ENCODE peak calls at places on chromosomes 6 and 20, in eight cellular contexts. I is fibroblast of lung; M is colonic mucosa; H is left ventricle myocardium inferior; J is neural progenitor cell; Z is IMR-90; W is ovary; U is CD4-positive, alpha-beta memory T cell. X is an unnamed sample. For H3K36me3, the result is how much of the 10 kb centered on the place peaks cover.

GRCh38 chr6:5205877-5206840 is 54.6 kb downstream of the LYRM4 start:
- DNase-seq in W (peak), I (peak), U (no peak), H (peak), Z (peak), M (peak), J (no peak), X (peak)

GRCh38 chr20:33689973-33690372 is 3.8 kb upstream of the E2F1 start:
- DNase-seq in J (no peak), M (no peak), U (peak), I (peak), Z (peak), H (no peak), W (peak), X (no peak)

GRCh38 chr6:113578691-113579090 is 278.5 kb upstream of the MARCKS start:
- DNase-seq in W (no peak), I (no peak), M (no peak), U (no peak), J (no peak), H (no peak), Z (no peak), X (no peak)

GRCh38 chr20:54469293-54469692 is 6.1 kb upstream of the DOK5 start:
- DNase-seq in H (no peak), I (no peak), M (no peak), Z (no peak), U (no peak), J (peak), W (no peak), X (no peak)

GRCh38 chr6:167200806-167201205 is 43.0 kb upstream of the GPR31 start:
- DNase-seq in U (no peak), H (no peak), Z (no peak), J (no peak), M (no peak), W (no peak), I (no peak), X (no peak)

GRCh38 chr6:150887978-150888563 is 22.6 kb downstream of the MTHFD1L start:
- DNase-seq in I (no peak), M (no peak), W (no peak), U (no peak), H (no peak), Z (no peak), J (no peak), X (no peak)

GRCh38 chr6:163302747-163303146 is 111.8 kb upstream of the QKI start:
- DNase-seq in U (no peak), M (no peak), I (no peak), J (no peak), W (no peak), H (no peak), Z (no peak), X (no peak)

GRCh38 chr20:50558483-50558925 is 48.3 kb downstream of the PTPN1 start:
- DNase-seq in W (no peak), I (peak), J (no peak), Z (peak), M (no peak), U (no peak), H (no peak), X (no peak)

GRCh38 chr6:47407295-47408281 is 70.0 kb upstream of the CD2AP start:
- DNase-seq in U (no peak), M (no peak), J (no peak), H (no peak), I (no peak), W (no peak), Z (no peak), X (no peak)

GRCh38 chr20:53922901-53923314 is 147.5 kb downstream of the BCAS1 start:
- DNase-seq in Z (no peak), I (no peak), M (no peak), W (no peak), H (no peak), J (no peak), U (no peak), X (no peak)

GRCh38 chr6:37168809-37169457 is 1.0 kb upstream of the PIM1 start:
- DNase-seq in U (peak), M (no peak), I (no peak), Z (no peak), W (no peak), H (no peak), J (no peak), X (no peak)

GRCh38 chr20:31719644-31720485 is 2.8 kb downstream of the BCL2L1 start:
- DNase-seq in M (peak), U (no peak), I (no peak), W (peak), J (peak), H (no peak), Z (no peak), X (peak)

GRCh38 chr6:53811082-53811481 is 16.3 kb downstream of the LRRC1 start:
- DNase-seq in W (no peak), I (no peak), Z (no peak), H (no peak), U (no peak), M (peak), J (no peak), X (peak)

GRCh38 chr6:36493859-36494258 is 51.1 kb downstream of the KCTD20 start:
- DNase-seq in M (no peak), W (no peak), H (no peak), I (no peak), U (no peak), J (peak), Z (no peak), X (no peak)

GRCh38 chr20:56389807-56390206 is 2.2 kb downstream of the AURKA start:
- DNase-seq in Z (no peak), J (no peak), I (no peak), M (no peak), W (no peak), U (no peak), H (no peak), X (no peak)

GRCh38 chr20:32509639-32510066 is 75.5 kb downstream of the NOL4L start:
- DNase-seq in M (no peak), J (no peak), I (peak), W (no peak), Z (peak), U (peak), H (no peak), X (no peak)

GRCh38 chr20:64047968-64048401 is 1.5 kb downstream of the SOX18 start:
- DNase-seq in W (no peak), H (no peak), M (no peak), U (no peak), I (no peak), J (peak), Z (no peak), X (no peak)

GRCh38 chr6:45590225-45590624 is 212.5 kb upstream of the SUPT3H start:
- DNase-seq in U (no peak), W (no peak), H (no peak), J (no peak), M (no peak), Z (peak), I (peak), X (no peak)

GRCh38 chr20:45456632-45457031 is 12.9 kb upstream of the WFDC2 start:
- DNase-seq in J (peak), H (no peak), I (no peak), U (peak), M (peak), W (no peak), Z (no peak), X (peak)

GRCh38 chr6:110446405-110446804 is 30.0 kb downstream of the SLC22A16 start:
- DNase-seq in U (no peak), J (no peak), M (no peak), W (no peak), H (no peak), Z (no peak), I (no peak), X (no peak)

GRCh38 chr6:156807795-156808194 is 30.6 kb downstream of the ARID1B start:
- DNase-seq in M (no peak), Z (no peak), H (no peak), I (no peak), U (no peak), W (no peak), J (no peak), X (no peak)

GRCh38 chr6:130843575-130844320 is 16.5 kb downstream of the SMLR1 start:
- DNase-seq in J (peak), I (peak), M (no peak), U (peak), W (no peak), H (no peak), Z (peak), X (no peak)

DNA sequence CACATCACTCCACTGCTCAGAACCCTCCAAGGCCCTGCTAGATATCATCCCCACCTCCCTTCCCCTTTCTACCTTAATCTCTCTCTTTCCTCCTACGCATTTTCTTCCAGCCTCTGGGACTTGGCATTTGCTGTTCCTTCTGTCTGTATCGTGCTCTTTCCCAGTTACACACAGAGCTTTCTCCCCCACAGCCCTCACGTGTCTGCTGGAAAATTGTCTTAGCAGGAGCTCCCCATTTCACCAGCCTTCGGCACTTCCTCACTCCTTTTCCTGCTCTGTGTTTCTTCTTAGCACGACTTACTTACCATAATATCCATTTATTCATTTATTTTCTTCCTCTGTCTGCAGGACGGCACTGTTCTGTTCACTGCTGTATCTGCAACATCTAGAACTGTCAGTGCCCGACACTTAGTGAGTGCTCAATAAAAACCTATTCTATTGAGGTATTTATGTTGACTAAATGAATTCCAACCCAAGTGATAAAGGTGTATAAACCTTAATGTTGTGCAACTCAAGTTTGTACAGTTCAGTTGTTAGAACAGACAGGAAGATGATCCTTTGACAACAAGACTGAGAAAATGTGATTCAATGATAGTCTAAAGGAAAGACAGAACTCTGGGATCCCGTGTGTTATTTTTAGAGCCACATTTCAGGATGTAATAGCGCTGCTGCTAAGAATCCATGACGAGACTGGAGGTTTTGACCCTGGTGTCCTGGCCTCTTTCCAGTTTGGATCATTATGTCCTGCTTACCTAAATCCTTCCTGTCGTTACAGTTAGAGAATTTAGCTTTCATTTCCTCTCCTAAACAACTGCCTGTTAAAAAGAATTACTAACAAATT is 170.1 kb upstream of the LAMP5 start:
- DNase-seq in J (no peak), U (no peak), M (no peak), H (no peak), I (peak), Z (peak), W (no peak), X (no peak)
- H3K27ac ChIP-seq in J (no peak), U (no peak), M (no peak), H (peak), I (no peak), Z (no peak), W (no peak), X (no peak)

DNA sequence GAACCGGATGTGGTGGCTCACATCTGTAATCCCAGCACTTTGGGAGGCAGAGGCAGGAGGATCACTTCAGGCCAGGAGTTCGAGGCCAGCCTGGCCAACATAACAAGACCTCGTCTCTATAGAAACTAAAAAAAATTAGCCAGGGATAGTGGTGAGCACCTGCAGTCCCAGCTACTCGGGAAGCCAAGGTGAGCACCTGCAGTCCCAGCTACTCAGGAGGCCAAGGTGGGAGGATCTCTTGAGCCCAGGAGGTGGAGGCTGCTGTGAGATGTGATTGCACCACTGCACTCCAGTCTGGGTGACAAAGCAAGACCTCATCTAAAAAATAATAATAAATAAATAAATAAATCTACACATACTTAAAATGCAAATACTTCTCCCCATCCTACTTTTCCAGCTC is 55.2 kb upstream of the TTPAL start:
- DNase-seq in I (no peak), H (no peak), J (no peak), W (peak), Z (no peak), M (no peak), U (no peak), X (no peak)
- H3K36me3 ChIP-seq in I (under half), H (under half), J (under half), W (under half), Z (under half), M (under half), U (under half), X (under half)

GRCh38 chr6:143060806-143061596 is at the start of gene AIG1:
- DNase-seq in I (no peak), Z (no peak), H (no peak), U (peak), M (peak), W (peak), J (peak), X (no peak)

GRCh38 chr6:143063631-143064030 is 2.9 kb downstream of the AIG1 start:
- DNase-seq in J (no peak), W (no peak), H (no peak), I (no peak), U (no peak), M (no peak), Z (no peak), X (no peak)

GRCh38 chr6:143060354-143060805 is 309 bp upstream of the AIG1 start:
- DNase-seq in M (peak), Z (peak), J (peak), I (peak), U (peak), W (peak), H (peak), X (peak)

GRCh38 chr6:143061597-143062385 is 1.1 kb downstream of the AIG1 start:
- DNase-seq in W (no peak), J (no peak), I (no peak), H (no peak), M (no peak), U (no peak), Z (peak), X (no peak)

GRCh38 chr6:143062551-143062950 is 1.9 kb downstream of the AIG1 start:
- DNase-seq in Z (no peak), U (no peak), H (no peak), J (no peak), W (no peak), M (no peak), I (no peak), X (no peak)
- H3K27ac ChIP-seq in Z (no peak), U (no peak), H (peak), J (no peak), W (no peak), M (no peak), I (no peak), X (no peak)

GRCh38 chr6:31687860-31688693 is 7.2 kb upstream of the LY6G5C start:
- DNase-seq in W (no peak), H (no peak), I (no peak), U (no peak), M (no peak), J (no peak), Z (no peak), X (no peak)
- H3K36me3 ChIP-seq in W (under half), H (half or more), I (under half), U (under half), M (under half), J (under half), Z (half or more), X (half or more)

DNA sequence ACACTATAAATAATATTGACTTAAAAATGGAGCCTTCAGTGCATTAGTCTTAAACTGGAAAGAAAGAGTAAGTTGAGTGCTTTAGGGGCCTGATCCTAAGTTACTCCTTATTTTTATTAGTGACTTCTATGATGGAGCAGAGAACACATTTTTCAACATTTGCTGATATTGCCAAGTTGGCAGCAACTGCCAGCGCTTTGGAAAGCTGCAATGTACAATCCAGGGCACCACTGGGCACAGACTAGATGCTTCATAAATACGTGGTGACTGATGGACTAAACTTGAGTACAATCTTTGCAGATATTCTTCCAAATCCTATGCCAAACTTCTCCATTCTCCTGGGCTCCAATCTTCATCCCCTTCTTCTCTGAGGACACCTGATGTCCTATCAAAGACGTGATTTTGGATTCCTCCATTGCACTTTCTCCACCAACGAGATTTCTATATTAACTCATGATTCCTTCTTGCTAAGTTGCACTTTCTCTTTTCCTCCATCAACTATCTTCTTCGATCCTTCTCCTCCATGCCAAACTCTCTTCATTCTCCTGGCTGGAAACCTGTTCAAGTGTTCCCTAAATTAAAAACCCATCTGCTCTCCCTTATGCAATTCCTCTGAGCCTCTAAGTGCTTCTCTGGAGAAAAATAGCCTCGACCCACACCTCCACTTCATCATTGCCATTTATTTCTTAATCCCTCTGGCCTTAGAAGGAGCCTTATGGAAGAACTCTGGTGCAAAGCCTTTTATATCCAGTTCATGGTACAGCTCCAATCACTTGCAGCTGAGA is 28.5 kb upstream of the PAK5 start:
- DNase-seq in J (no peak), W (no peak), Z (no peak), M (no peak), U (no peak), I (no peak), H (no peak), X (no peak)
- H3K27ac ChIP-seq in J (no peak), W (no peak), Z (no peak), M (no peak), U (no peak), I (no peak), H (no peak), X (no peak)

GRCh38 chr20:34717230-34718095 is 13.3 kb downstream of the TP53INP2 start:
- DNase-seq in W (no peak), U (no peak), H (no peak), I (no peak), Z (no peak), M (no peak), J (no peak), X (no peak)
- H3K36me3 ChIP-seq in W (under half), U (under half), H (under half), I (under half), Z (under half), M (under half), J (under half), X (half or more)

DNA sequence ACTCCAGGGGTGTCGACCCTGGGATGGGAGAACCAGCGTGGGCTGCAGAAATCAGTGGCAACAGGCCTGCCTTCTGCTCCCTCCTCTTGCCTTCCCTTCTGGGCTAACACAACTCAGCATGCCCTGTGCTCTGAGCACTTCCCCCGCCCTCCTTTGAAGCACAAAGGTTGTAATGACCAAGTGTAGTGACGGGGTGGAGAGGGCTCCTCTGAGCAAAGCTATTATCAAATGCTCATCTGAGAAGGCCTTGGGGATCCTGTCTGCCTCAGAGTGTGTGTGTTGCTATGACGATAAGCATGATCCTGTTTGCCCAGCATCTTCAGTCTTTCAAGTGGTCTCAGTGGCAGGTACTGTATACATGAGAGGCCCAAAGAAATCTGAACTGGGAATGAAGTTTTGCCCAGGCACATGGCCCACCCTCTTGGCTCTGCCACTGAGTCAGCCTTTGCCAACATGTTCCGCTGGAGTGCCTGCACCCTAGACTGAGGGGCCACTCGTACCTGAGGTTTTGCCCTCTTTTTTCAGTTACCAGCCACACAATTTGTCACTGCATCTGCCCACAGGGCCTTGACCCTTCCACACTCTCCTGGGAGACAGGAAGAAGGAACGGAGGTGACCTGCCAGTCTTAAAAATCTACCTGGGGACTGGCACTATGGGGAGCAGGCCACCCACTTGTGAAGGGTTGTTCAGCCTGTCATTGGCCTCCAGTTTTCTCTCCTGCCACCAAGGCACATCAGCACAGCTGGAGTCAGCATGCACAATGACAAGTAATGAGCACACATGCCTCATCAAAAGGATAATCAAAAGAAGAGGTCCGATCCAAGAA is 74.5 kb downstream of the GFOD1 start:
- DNase-seq in W (no peak), H (no peak), I (no peak), J (peak), Z (no peak), M (no peak), U (no peak), X (no peak)
- H3K27ac ChIP-seq in W (no peak), H (peak), I (no peak), J (no peak), Z (peak), M (no peak), U (no peak), X (peak)

X was measured in stomach.